ENCODE peak calls at places on chromosome 11, in eight cellular contexts. I is EH; J is GM04504; O is left cardiac atrium; N is GM23248; F is RPMI7951; T is activated T-helper 1 cell treated with anti-CD3 and anti-CD28 coated beads, Interleukin-12 subunit alpha, Interleukin-12 subunit beta, Interleukin-2, Interleukin-4 antibody, amounts not matched to agents 30 ng/mL and 10 ng/mL and 1 ng/mL, durations not matched to agents 14 hours and 24 hours and 36 hours; Z is GM18507. H is an unnamed sample.

GRCh38 chr11:74570266-74571061 is 21.9 kb upstream of the POLD3 start:
- DNase-seq in I (peak), J (no peak), O (peak), N (peak), F (peak), T (no peak), Z (peak), H (peak)

GRCh38 chr11:3121416-3121815 is 43.7 kb downstream of the OSBPL5 start:
- DNase-seq in I (no peak), J (no peak), O (no peak), N (no peak), F (no peak), T (no peak), Z (no peak), H (no peak)

GRCh38 chr11:125079151-125079877 is 16.2 kb downstream of the SLC37A2 start:
- DNase-seq in I (no peak), J (no peak), O (no peak), N (no peak), F (peak), T (no peak), Z (no peak), H (no peak)

GRCh38 chr11:119832536-119832935 is 103.5 kb upstream of the NECTIN1 start:
- DNase-seq in I (peak), J (peak), O (no peak), N (peak), F (peak), T (no peak), Z (no peak), H (peak)

GRCh38 chr11:110093407-110094297 is 460 bp downstream of the ZC3H12C start:
- DNase-seq in I (peak), J (peak), O (peak), N (peak), F (peak), T (no peak), Z (no peak), H (peak)

GRCh38 chr11:109971184-109971523 is 122.0 kb upstream of the ZC3H12C start:
- DNase-seq in I (peak), J (no peak), O (no peak), N (peak), F (peak), T (no peak), Z (no peak), H (peak)

GRCh38 chr11:128508785-128509518 is 78.4 kb downstream of the ETS1 start:
- DNase-seq in I (peak), J (no peak), O (no peak), N (peak), F (peak), T (no peak), Z (no peak), H (no peak)

GRCh38 chr11:5841797-5842196 is at the start of gene OR52E6:
- DNase-seq in I (no peak), J (no peak), O (no peak), N (no peak), F (no peak), T (no peak), Z (no peak), H (no peak)

GRCh38 chr11:102791271-102792036 is 6.5 kb downstream of the MMP1 start:
- DNase-seq in I (peak), J (no peak), O (no peak), N (peak), F (no peak), T (no peak), Z (no peak), H (no peak)

H was measured in heart right ventricle.